ENCODE peak calls at places on chromosomes 16 and 17, in eight cellular contexts. W, P, Y, J, G, K, Q and Z are unnamed samples.

GRCh38 chr17:42518755-42519545 is 17.1 kb upstream of the NAGLU start:
- DNase-seq in W (peak), P (no peak), Y (peak), J (no peak), G (peak), K (no peak), Q (peak), Z (no peak)

GRCh38 chr17:82287849-82288601 is 14.5 kb upstream of the CSNK1D start:
- DNase-seq in W (peak), P (no peak), Y (no peak), J (peak), G (peak), K (peak), Q (peak), Z (peak)

GRCh38 chr17:21033350-21033749 is 9.5 kb downstream of the USP22 start:
- DNase-seq in W (no peak), P (no peak), Y (no peak), J (no peak), G (no peak), K (no peak), Q (no peak), Z (no peak)

GRCh38 chr17:37483311-37484039 is 6.2 kb upstream of the DUSP14 start:
- DNase-seq in W (peak), P (peak), Y (no peak), J (no peak), G (peak), K (no peak), Q (no peak), Z (no peak)

GRCh38 chr17:39002991-39003715 is 36.0 kb upstream of the FBXO47 start:
- DNase-seq in W (peak), P (no peak), Y (no peak), J (peak), G (peak), K (no peak), Q (peak), Z (peak)

GRCh38 chr17:42403150-42403549 is 14.9 kb upstream of the STAT3 start:
- DNase-seq in W (no peak), P (peak), Y (no peak), J (no peak), G (peak), K (no peak), Q (peak), Z (no peak)

GRCh38 chr17:35238817-35239216 is 4.1 kb upstream of the SLFN5 start:
- DNase-seq in W (no peak), P (no peak), Y (no peak), J (no peak), G (no peak), K (no peak), Q (no peak), Z (no peak)

GRCh38 chr17:74280093-74280513 is 6.1 kb downstream of the DNAI2 start:
- DNase-seq in W (no peak), P (no peak), Y (peak), J (no peak), G (peak), K (no peak), Q (no peak), Z (no peak)

GRCh38 chr17:6592193-6592592 is 35.8 kb upstream of the PITPNM3 start:
- DNase-seq in W (no peak), P (no peak), Y (no peak), J (no peak), G (no peak), K (no peak), Q (no peak), Z (no peak)

GRCh38 chr17:81549826-81550225 is 2.3 kb downstream of the FAAP100 start:
- DNase-seq in W (no peak), P (no peak), Y (no peak), J (no peak), G (no peak), K (no peak), Q (no peak), Z (no peak)

GRCh38 chr17:47611372-47612350 is 38.1 kb upstream of the KPNB1 start:
- DNase-seq in W (no peak), P (no peak), Y (no peak), J (no peak), G (no peak), K (no peak), Q (no peak), Z (no peak)

GRCh38 chr17:62927083-62927482 is 39.0 kb upstream of the TANC2 start:
- DNase-seq in W (no peak), P (no peak), Y (no peak), J (no peak), G (no peak), K (no peak), Q (no peak), Z (no peak)

GRCh38 chr16:85350146-85350728 is 238.0 kb upstream of the CIBAR2 start:
- DNase-seq in W (no peak), P (no peak), Y (no peak), J (no peak), G (no peak), K (no peak), Q (peak), Z (peak)

GRCh38 chr16:90019543-90020259 is 445 bp upstream of the DBNDD1 start:
- DNase-seq in W (no peak), P (peak), Y (peak), J (no peak), G (peak), K (no peak), Q (peak), Z (no peak)

GRCh38 chr17:33940769-33941168 is 314.3 kb upstream of the CCL2 start:
- DNase-seq in W (no peak), P (no peak), Y (no peak), J (no peak), G (no peak), K (no peak), Q (no peak), Z (no peak)

GRCh38 chr17:79948918-79949645 is 86.6 kb downstream of the TBC1D16 start:
- DNase-seq in W (peak), P (peak), Y (peak), J (peak), G (no peak), K (no peak), Q (no peak), Z (no peak)

GRCh38 chr16:53097190-53097589 is 42.4 kb downstream of the CHD9 start:
- DNase-seq in W (no peak), P (no peak), Y (no peak), J (no peak), G (no peak), K (no peak), Q (no peak), Z (no peak)

GRCh38 chr16:53100131-53100748 is 45.4 kb downstream of the CHD9 start:
- DNase-seq in W (no peak), P (no peak), Y (no peak), J (no peak), G (no peak), K (no peak), Q (no peak), Z (no peak)

GRCh38 chr16:53099318-53100130 is 44.7 kb downstream of the CHD9 start:
- DNase-seq in W (peak), P (peak), Y (peak), J (peak), G (peak), K (peak), Q (peak), Z (peak)

GRCh38 chr16:53100889-53101288 is 46.1 kb downstream of the CHD9 start:
- DNase-seq in W (no peak), P (no peak), Y (no peak), J (no peak), G (no peak), K (no peak), Q (no peak), Z (peak)

GRCh38 chr16:53098526-53099317 is 43.9 kb downstream of the CHD9 start:
- DNase-seq in W (peak), P (peak), Y (peak), J (peak), G (peak), K (no peak), Q (peak), Z (peak)
- H3K27ac ChIP-seq in W (peak), P (peak), Y (peak), J (peak), G (peak), K (peak), Q (peak), Z (peak)

GRCh38 chr17:50047488-50048126 is 8.3 kb upstream of the ITGA3 start:
- DNase-seq in W (no peak), P (no peak), Y (no peak), J (no peak), G (no peak), K (no peak), Q (no peak), Z (no peak)
- TF ChIP-seq POLR2AphosphoS5 in W (no peak), P (no peak), Y (no peak), J (no peak), G (no peak), K (peak), Q (no peak), Z (no peak)

DNA sequence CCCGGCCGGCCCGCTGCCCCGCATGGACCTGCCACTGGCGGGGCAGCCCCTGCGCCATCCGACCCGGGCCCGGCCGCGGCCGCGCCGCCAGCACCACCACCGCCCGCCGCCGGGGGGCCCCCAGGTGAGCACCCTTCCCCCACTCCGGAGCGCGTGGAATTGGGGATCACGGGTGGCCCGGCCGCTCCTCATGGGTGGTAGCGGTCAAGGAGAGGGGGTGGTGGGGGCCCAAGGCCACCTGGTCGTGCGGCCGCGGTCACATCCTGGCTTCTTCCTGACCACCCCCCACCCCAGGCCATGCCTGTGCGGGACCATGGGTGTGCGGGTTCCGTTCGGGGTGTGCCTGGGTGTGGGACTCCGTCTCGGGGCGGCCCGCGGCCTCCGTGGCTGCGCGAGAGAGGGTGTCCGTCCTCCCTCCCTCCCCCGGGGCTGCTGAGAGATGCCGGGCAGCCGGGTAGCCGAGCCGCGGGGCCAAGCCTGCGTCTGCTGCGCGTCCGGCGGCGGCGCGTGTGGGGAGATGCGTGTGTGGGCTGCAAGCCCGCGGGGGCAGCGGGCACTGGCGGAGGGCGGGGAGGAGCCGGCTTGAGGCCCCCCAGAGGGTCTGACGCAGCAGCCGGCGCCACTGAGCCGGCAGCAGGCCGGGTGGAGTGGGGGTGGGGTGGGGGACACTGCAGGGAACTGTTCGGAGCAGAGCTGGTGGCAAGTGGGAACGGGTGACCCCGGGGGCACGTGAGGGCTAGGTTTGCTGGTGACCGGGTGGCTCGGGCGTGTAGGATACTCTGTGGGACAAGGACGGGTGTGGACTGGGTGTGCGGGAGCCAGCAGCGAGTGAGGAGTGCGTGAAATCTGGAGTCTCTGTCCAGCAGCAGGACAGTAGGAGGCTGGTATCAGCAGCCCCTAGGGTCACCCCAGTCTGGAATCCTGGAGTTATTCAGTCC is 6.7 kb downstream of the ACD start:
- DNase-seq in W (no peak), P (peak), Y (no peak), J (peak), G (no peak), K (no peak), Q (no peak), Z (no peak)
- TF ChIP-seq CTCF in W (no peak), P (peak), Y (no peak), J (no peak), G (peak), K (peak), Q (no peak), Z (no peak)

DNA sequence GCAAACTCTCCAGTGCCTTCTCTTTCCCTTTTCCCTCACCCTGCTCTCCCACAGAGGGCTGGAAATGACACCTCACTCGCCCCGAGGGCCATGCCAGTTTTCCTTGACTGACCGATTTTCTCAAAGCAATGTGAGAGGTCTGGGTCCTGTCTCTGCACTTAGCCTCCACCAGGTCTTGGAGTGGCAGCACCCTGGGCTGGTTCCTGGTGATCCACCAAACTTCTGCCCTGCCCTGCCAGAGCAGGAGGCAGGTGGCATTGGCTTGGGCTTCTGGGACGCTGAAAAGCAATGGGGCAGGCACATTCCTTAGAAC is 97.5 kb downstream of the RAB11FIP4 start:
- DNase-seq in W (no peak), P (no peak), Y (no peak), J (no peak), G (no peak), K (no peak), Q (peak), Z (no peak)
- H3K27ac ChIP-seq in W (no peak), P (no peak), Y (peak), J (peak), G (peak), K (no peak), Q (peak), Z (peak)

GRCh38 chr16:71853413-71853812 is 7.6 kb downstream of the ATXN1L start:
- DNase-seq in W (no peak), P (no peak), Y (no peak), J (no peak), G (peak), K (no peak), Q (no peak), Z (no peak)

GRCh38 chr16:71852561-71852960 is 6.8 kb downstream of the ATXN1L start:
- DNase-seq in W (no peak), P (no peak), Y (no peak), J (no peak), G (no peak), K (no peak), Q (no peak), Z (no peak)

GRCh38 chr16:71854369-71854948 is 8.7 kb downstream of the ATXN1L start:
- DNase-seq in W (no peak), P (no peak), Y (no peak), J (no peak), G (no peak), K (no peak), Q (no peak), Z (no peak)

GRCh38 chr16:71851726-71852125 is 6.0 kb downstream of the ATXN1L start:
- DNase-seq in W (no peak), P (no peak), Y (no peak), J (no peak), G (no peak), K (no peak), Q (no peak), Z (no peak)

DNA sequence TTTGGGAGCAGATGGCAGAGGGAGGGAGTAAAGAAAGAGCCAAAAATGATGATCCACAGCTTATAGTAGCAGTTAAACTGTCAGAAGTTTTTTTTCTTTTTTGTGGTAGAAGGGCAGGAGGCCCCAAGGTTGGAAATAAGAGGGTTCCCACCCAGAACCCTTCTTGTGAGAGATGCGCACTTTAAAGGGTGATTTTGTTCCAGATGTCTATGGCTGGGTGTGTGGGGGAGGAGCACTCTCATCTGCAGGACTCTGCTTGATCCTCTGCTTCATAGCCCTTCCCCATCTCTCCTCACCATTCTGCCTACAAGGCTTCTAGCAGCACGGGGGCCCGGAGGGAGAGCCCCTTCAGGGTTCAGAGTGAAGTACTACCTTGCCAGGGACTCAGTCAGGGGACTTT is 6.4 kb downstream of the ATXN1L start:
- DNase-seq in W (no peak), P (no peak), Y (no peak), J (no peak), G (no peak), K (no peak), Q (no peak), Z (no peak)
- TF ChIP-seq POLR2AphosphoS5 in W (no peak), P (no peak), Y (no peak), J (no peak), G (no peak), K (no peak), Q (no peak), Z (no peak)

DNA sequence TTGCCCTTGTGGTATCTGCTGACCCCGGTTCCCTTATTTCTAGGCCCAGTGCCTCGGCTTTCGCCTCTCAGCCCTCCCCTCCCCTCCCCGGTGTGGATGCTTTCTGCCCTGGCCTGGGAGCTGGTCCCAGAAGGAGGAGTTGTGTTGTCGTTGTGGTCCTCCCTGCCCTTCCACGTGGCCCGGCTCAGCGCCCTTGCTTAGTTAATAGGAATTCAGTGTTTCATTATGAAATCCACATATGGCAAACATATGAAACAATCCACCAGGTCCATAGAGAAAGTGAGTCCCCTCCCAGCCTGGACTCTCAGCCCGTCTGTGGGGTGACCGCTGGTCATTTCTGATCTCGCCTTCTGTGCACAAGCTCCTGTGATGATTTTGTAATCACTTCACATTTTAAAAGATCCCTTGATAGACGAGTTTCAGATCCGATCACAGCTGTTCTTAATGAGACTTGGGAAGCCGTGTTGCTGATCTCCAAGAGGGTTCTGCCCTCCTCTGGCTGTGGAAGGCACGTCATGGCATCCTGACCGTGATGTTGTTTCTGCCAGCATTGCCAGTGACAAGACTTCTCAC is 112.1 kb downstream of the BANP start:
- DNase-seq in W (peak), P (peak), Y (peak), J (peak), G (no peak), K (peak), Q (no peak), Z (no peak)
- TF ChIP-seq CTCF in W (no peak), P (peak), Y (no peak), J (peak), G (no peak), K (peak), Q (no peak), Z (no peak)